ENCODE peak calls at places on chromosomes 6 and 20, in eight cellular contexts. S, M, C, D, U, T, F and E are unnamed samples.

GRCh38 chr20:45861157-45862075 is 4.0 kb downstream of the ZSWIM3 start:
- DNase-seq in M (no peak), D (no peak), S (no peak), U (no peak), C (no peak), T (no peak), F (no peak), E (no peak)

GRCh38 chr20:58811334-58811733 is 39.4 kb downstream of the GNAS-AS1 start:
- DNase-seq in C (no peak), M (no peak), U (no peak), F (no peak), D (no peak), S (no peak), T (no peak), E (no peak)

GRCh38 chr6:139519571-139520031 is 145.2 kb upstream of the CITED2 start:
- DNase-seq in C (no peak), U (peak), D (no peak), M (no peak), F (no peak), S (no peak), T (no peak), E (no peak)

GRCh38 chr20:52193133-52193532 is 1.6 kb upstream of the ZFP64 start:
- DNase-seq in F (no peak), U (no peak), S (no peak), C (no peak), T (no peak), D (no peak), M (no peak), E (no peak)

GRCh38 chr20:33166533-33167113 is 1.3 kb upstream of the BPIFA2 start:
- DNase-seq in T (no peak), M (no peak), U (no peak), D (no peak), S (no peak), F (no peak), C (no peak), E (no peak)

GRCh38 chr6:160118620-160119234 is 2.9 kb upstream of the SLC22A1 start:
- DNase-seq in C (no peak), M (no peak), S (no peak), T (no peak), U (no peak), F (no peak), D (no peak), E (no peak)

GRCh38 chr6:72466471-72466870 is 155.4 kb upstream of the KCNQ5 start:
- DNase-seq in D (no peak), C (no peak), T (no peak), F (no peak), S (no peak), U (no peak), M (no peak), E (no peak)

GRCh38 chr6:154565331-154565730 is 54.8 kb upstream of the CNKSR3 start:
- DNase-seq in T (no peak), F (no peak), M (no peak), U (no peak), D (no peak), C (no peak), S (no peak), E (no peak)

GRCh38 chr6:116126032-116126431 is at the start of gene COL10A1:
- DNase-seq in T (no peak), C (no peak), U (no peak), S (no peak), M (no peak), F (no peak), D (no peak), E (no peak)

GRCh38 chr20:32285621-32286334 is 8.3 kb downstream of the KIF3B start:
- DNase-seq in S (peak), T (no peak), D (no peak), C (no peak), F (no peak), M (no peak), U (peak), E (peak)

GRCh38 chr20:2387180-2387577 is 6.5 kb downstream of the TGM6 start:
- DNase-seq in M (no peak), D (no peak), C (peak), S (peak), U (peak), F (no peak), T (peak), E (peak)

GRCh38 chr20:62049342-62050165 is 16.1 kb downstream of the TAF4 start:
- DNase-seq in F (no peak), T (peak), U (no peak), C (no peak), M (no peak), D (no peak), S (no peak), E (no peak)

GRCh38 chr6:93523365-93523764 is 104.0 kb upstream of the EPHA7 start:
- DNase-seq in F (no peak), M (no peak), T (no peak), S (no peak), C (no peak), D (no peak), U (no peak), E (no peak)

GRCh38 chr20:10306440-10307358 is 88.1 kb downstream of the SNAP25 start:
- DNase-seq in D (no peak), M (no peak), S (no peak), U (peak), T (no peak), F (no peak), C (peak), E (no peak)

GRCh38 chr6:44831002-44831610 is 443.6 kb downstream of the CDC5L start:
- DNase-seq in S (no peak), U (no peak), T (peak), D (no peak), M (no peak), C (peak), F (no peak), E (no peak)

GRCh38 chr20:47576516-47577033 is 74.9 kb downstream of the NCOA3 start:
- DNase-seq in U (peak), D (peak), C (peak), M (peak), T (no peak), S (peak), F (peak), E (peak)

GRCh38 chr20:17939622-17940446 is 28.8 kb downstream of the SNX5 start:
- DNase-seq in T (no peak), U (no peak), S (no peak), D (no peak), M (no peak), F (no peak), C (no peak), E (no peak)

GRCh38 chr20:61173966-61174725 is 77.9 kb upstream of the CDH4 start:
- DNase-seq in U (no peak), M (no peak), F (no peak), D (no peak), T (no peak), C (no peak), S (no peak), E (no peak)

GRCh38 chr6:81847866-81848265 is 95.4 kb upstream of the TENT5A start:
- DNase-seq in D (no peak), M (no peak), S (no peak), U (no peak), C (no peak), F (no peak), T (no peak), E (no peak)

GRCh38 chr20:52631469-52631868 is 340.7 kb upstream of the TSHZ2 start:
- DNase-seq in C (no peak), M (no peak), S (no peak), U (no peak), D (no peak), T (no peak), F (no peak), E (no peak)

GRCh38 chr20:35663813-35664543 is 722 bp downstream of the CPNE1 start:
- DNase-seq in S (peak), C (peak), D (peak), U (no peak), M (peak), F (peak), T (peak), E (peak)

GRCh38 chr6:160386869-160387518 is 38.8 kb downstream of the SLC22A3 start:
- DNase-seq in F (peak), M (peak), S (no peak), U (peak), C (peak), D (no peak), T (no peak), E (no peak)

GRCh38 chr6:168626046-168626445 is 185.1 kb downstream of the SMOC2 start:
- DNase-seq in C (no peak), M (no peak), T (no peak), U (no peak), F (no peak), D (no peak), S (no peak), E (no peak)

GRCh38 chr6:44146685-44147084 is 11.9 kb upstream of the CAPN11 start:
- DNase-seq in C (no peak), T (no peak), M (no peak), D (no peak), S (no peak), U (no peak), F (no peak), E (no peak)

GRCh38 chr6:14077193-14077853 is 40.2 kb upstream of the CD83 start:
- DNase-seq in C (no peak), U (no peak), M (no peak), S (no peak), T (no peak), D (no peak), F (no peak), E (no peak)

GRCh38 chr20:10218536-10219451 is at the start of gene SNAP25:
- DNase-seq in C (peak), M (no peak), U (peak), T (peak), F (peak), D (no peak), S (peak), E (peak)

GRCh38 chr6:154301086-154301625 is 55.4 kb downstream of the IPCEF1 start:
- DNase-seq in D (no peak), T (no peak), U (no peak), C (no peak), F (peak), S (no peak), M (no peak), E (no peak)

GRCh38 chr6:168815229-168815628 is 374.2 kb downstream of the SMOC2 start:
- DNase-seq in S (no peak), U (no peak), F (no peak), C (no peak), D (no peak), M (no peak), T (peak), E (no peak)

GRCh38 chr6:158894192-158894591 is 75.0 kb upstream of the EZR start:
- DNase-seq in D (no peak), M (no peak), T (no peak), U (peak), C (peak), S (no peak), F (no peak), E (no peak)

GRCh38 chr6:26450240-26450639 is 7.5 kb upstream of the BTN2A1 start:
- DNase-seq in D (no peak), C (no peak), U (no peak), F (no peak), T (no peak), S (no peak), M (no peak), E (no peak)
- TF ChIP-seq CTCF in D (no peak), C (no peak), U (no peak), F (no peak), T (no peak), S (no peak), M (no peak), E (no peak)

GRCh38 chr6:105401247-105402089 is 1.4 kb downstream of the PREP start:
- DNase-seq in T (no peak), S (no peak), C (peak), F (no peak), U (no peak), D (no peak), M (no peak), E (no peak)

GRCh38 chr6:105400501-105400900 is 2.4 kb downstream of the PREP start:
- DNase-seq in C (no peak), F (no peak), M (no peak), D (no peak), T (no peak), U (peak), S (no peak), E (no peak)

GRCh38 chr6:105402090-105402980 is 547 bp downstream of the PREP start:
- DNase-seq in C (peak), U (peak), D (peak), S (peak), T (peak), M (no peak), F (peak), E (peak)

GRCh38 chr6:105398859-105399258 is 4.0 kb downstream of the PREP start:
- DNase-seq in T (no peak), S (no peak), C (no peak), U (no peak), D (no peak), M (no peak), F (no peak), E (no peak)

DNA sequence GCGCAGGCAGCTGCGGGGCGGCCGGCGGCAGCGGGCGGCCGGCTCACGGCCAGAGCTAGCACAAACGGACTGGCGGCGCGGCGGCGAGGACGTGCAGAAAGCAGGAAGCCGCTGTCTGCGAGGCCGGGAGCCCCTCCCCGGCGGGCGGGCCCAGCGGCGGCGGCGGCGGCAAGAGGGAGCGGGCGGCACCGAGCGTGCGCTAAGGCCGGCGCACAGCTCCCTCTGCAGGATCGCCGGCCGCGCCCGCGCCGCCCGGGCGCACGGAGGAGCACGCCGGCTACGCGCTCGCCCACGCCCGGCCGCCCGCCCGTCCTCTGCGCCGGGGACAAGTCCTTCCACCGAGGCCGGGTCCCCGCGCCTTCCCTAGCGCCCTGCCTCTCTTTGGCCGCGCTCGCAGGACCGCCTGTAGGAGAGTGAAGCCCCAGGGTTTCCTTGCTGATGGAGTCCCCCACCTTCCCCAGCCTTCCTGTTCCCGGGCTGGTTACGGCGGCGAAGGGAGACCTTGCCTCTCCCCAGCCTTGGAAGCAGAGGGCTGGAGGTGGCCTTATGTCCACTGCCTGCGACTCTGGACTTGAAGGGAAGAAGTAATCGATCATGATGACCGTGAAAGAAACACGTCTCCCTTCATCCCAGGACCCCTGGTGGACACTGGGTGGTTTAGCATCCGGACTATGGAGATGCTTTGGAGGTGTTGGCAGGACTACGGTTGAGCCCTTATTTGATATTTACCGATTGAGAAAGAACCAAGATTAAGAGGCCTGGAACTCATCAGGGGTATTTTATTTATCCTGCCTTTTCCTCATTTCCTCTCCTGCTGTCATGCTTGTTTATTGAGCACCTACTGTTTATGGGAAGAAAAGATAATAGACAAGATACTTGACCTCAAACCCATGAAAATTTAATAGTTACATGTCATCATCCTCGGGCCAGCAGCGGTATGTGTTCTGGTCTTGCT is at the start of gene PREP:
- DNase-seq in F (peak), S (peak), D (peak), C (peak), U (peak), T (peak), M (peak), E (peak)
- TF ChIP-seq CTCF in F (peak), S (peak), D (peak), C (peak), U (peak), T (peak), M (peak), E (peak)

DNA sequence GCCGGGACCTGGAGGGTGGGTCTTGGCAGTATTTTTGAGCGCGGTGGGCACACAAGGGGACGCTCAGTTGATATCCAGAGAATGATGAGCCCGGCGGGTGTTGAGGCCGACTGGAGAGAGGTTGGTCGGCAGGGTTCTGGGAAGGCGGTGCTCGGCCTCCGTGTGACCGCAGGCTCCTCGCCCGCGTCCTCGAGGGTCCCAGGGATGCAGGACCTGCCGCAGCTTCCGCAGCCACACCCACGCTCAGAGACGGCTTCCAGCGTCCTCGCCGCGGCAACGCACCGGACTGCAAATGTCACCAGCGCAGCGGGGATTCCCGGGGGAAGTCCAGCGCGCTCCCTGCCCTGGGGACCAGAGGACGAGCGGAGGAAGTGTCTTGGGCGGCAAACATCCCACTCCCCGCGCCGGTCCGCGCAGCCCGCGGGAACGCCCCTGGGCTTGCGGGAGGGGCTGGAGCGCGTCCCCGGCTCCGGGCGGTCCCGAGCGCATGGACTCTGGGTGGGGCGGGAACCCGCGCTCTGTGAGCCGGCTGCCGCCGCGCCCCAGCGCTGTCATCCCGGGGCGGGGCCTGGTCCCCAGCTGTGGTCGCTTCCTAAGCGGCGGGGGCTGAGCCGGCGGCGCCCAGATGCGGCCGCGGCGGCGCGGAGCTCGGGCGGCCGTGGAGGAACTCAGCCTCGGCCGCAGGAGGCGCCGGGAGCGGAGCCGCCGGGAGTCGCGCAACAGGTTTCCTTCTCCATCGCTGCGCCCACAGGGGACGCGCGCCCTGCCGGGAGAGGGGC is at the start of gene STX11:
- DNase-seq in D (peak), C (peak), U (peak), F (peak), M (peak), S (peak), T (peak), E (peak)
- TF ChIP-seq CTCF in D (no peak), C (no peak), U (no peak), F (no peak), M (no peak), S (no peak), T (no peak), E (no peak)

GRCh38 chr6:51350308-51350904 is 531.7 kb downstream of the TFAP2B start:
- DNase-seq in M (no peak), C (peak), T (no peak), U (peak), D (no peak), S (peak), F (no peak), E (peak)
- TF ChIP-seq CTCF in M (peak), C (peak), T (peak), U (no peak), D (no peak), S (peak), F (peak), E (peak)

GRCh38 chr20:1313236-1313964 is 15.5 kb downstream of the SDCBP2 start:
- DNase-seq in D (peak), T (peak), F (peak), M (peak), U (peak), C (peak), S (peak), E (peak)
- TF ChIP-seq CTCF in D (peak), T (peak), F (peak), M (peak), U (peak), C (peak), S (peak), E (peak)